ENCODE peak calls at places on chromosomes 7 and 10, in four cellular contexts. P is HCT116, R is A549, L is K562. G is an unnamed sample.

GRCh38 chr7:4037877-4038276 is 644.2 kb upstream of the FOXK1 start:
- DNase-seq in P (no peak), L (no peak), R (no peak), G (no peak)

GRCh38 chr7:55127135-55127551 is 108.3 kb downstream of the EGFR start:
- DNase-seq in L (no peak), P (no peak), R (no peak), G (no peak)

GRCh38 chr7:144820557-144820956 is 15.3 kb downstream of the TPK1 start:
- DNase-seq in L (no peak), P (no peak), R (no peak), G (no peak)

GRCh38 chr7:134648456-134648855 is 1.8 kb downstream of the BPGM start:
- DNase-seq in L (no peak), R (no peak), P (no peak), G (no peak)

GRCh38 chr7:101818699-101819071 is 1.3 kb downstream of the CUX1 start:
- DNase-seq in L (no peak), R (no peak), P (no peak), G (no peak)

GRCh38 chr7:151803841-151804240 is 73.1 kb downstream of the PRKAG2 start:
- DNase-seq in L (no peak), R (no peak), P (no peak), G (no peak)

GRCh38 chr10:80855348-80855971 is 317.8 kb downstream of the SH2D4B start:
- DNase-seq in P (no peak), R (no peak), L (peak), G (peak)

GRCh38 chr7:66741706-66742053 is 1.1 kb downstream of the RABGEF1 start:
- DNase-seq in L (no peak), P (no peak), R (no peak), G (no peak)

GRCh38 chr7:99543916-99544315 is 8.0 kb downstream of the FAM200A start:
- DNase-seq in R (no peak), L (no peak), P (no peak), G (no peak)

GRCh38 chr7:114939484-114940097 is 17.7 kb downstream of the MDFIC start:
- DNase-seq in R (no peak), L (no peak), P (no peak), G (no peak)

GRCh38 chr10:21870849-21871248 is 132.7 kb downstream of the DNAJC1 start:
- DNase-seq in L (no peak), P (no peak), R (no peak), G (no peak)

GRCh38 chr10:72567884-72568283 is 58.0 kb downstream of the MICU1 start:
- DNase-seq in P (peak), R (peak), L (peak), G (peak)

GRCh38 chr7:2001601-2002442 is 230.9 kb downstream of the MAD1L1 start:
- DNase-seq in P (no peak), L (no peak), R (no peak), G (no peak)

GRCh38 chr7:6556196-6556595 is 4.9 kb upstream of the GRID2IP start:
- DNase-seq in P (no peak), R (no peak), L (peak), G (no peak)

GRCh38 chr10:108801775-108802516 is 1121.4 kb downstream of the XPNPEP1 start:
- DNase-seq in P (no peak), R (no peak), L (no peak), G (no peak)

GRCh38 chr10:132467464-132468149 is 70.0 kb upstream of the INPP5A start:
- DNase-seq in R (no peak), L (no peak), P (no peak), G (no peak)
- TF ChIP-seq MAX in R (no peak), L (peak), P (no peak), G (no peak)

DNA sequence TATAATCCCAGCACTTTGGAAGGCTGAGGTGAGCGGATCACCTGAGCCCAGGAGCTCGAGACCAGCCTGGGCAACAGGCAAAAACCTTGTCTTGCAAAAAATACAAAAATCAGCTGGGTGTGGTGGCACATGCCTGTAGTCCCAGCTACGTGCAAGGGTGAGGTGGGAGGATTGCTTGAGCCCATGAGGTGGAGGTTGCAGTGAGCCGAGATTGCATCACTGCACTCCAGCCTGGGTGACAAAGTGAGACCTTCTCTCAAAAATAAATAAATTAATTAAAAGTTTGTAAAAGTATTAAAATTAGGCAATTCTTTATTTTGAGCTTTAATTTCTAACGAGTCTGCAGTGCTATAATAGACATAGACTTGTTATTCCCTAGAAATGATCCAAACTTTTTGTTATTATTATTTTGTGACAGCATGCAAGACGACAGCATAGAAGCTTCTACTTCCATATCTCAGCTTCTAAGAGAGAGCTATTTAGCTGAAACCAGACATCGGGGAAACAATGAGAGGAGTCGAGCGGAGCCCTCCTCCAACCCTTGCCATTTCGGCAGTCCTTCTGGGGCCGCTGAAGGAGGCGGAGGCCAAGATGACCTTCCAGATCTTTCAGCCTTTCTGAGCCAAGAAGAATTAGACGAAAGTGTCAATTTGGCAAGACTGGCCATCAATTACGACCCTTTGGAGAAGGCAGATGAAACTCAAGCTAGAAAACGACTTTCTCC is 11.9 kb downstream of the MYPN start:
- DNase-seq in P (no peak), R (no peak), L (no peak), G (peak)
- TF ChIP-seq MAX in P (no peak), R (no peak), L (no peak), G (no peak)

GRCh38 chr10:33293531-33294170 is 40.8 kb downstream of the NRP1 start:
- DNase-seq in L (no peak), R (no peak), P (no peak), G (no peak)
- TF ChIP-seq MAX in L (no peak), R (no peak), P (no peak), G (no peak)

GRCh38 chr10:31483546-31483945 is 164.5 kb downstream of the ZEB1 start:
- DNase-seq in R (no peak), L (no peak), P (no peak), G (no peak)

GRCh38 chr10:31479752-31480151 is 160.7 kb downstream of the ZEB1 start:
- DNase-seq in R (no peak), L (no peak), P (no peak), G (no peak)

GRCh38 chr10:31484407-31485135 is 165.6 kb downstream of the ZEB1 start:
- DNase-seq in R (no peak), P (no peak), L (no peak), G (peak)
- TF ChIP-seq MAX in R (no peak), P (no peak), L (no peak), G (no peak)